ENCODE peak calls at places on chromosome 13, in seven cellular contexts. F is HL-60; J is fibroblast of lung; R is CD4-positive, alpha-beta memory T cell; O is colonic mucosa; H is tibial nerve; A is heart left ventricle. Q is an unnamed sample.
A peak's percentile ranks its signal among the peaks of the same experiment; 100 is the strongest.

GRCh38 chr13:106367361-106367781 is 168.1 kb downstream of the EFNB2 start:
- DNase-seq in R (no peak), A (no peak), H (no peak), J (no peak), F (no peak), O (no peak), Q (no peak)

GRCh38 chr13:86002921-86003488 is 203.8 kb upstream of the SLITRK6 start:
- DNase-seq in J (no peak), O (no peak), R (no peak), F (no peak), A (no peak), H (no peak), Q (no peak)

GRCh38 chr13:96792736-96793444 is 201.4 kb downstream of the OXGR1 start:
- DNase-seq in R (no peak), F (no peak), J (no peak), A (no peak), O (no peak), H (no peak), Q (no peak)

GRCh38 chr13:30431269-30431950 is 9.1 kb downstream of the UBE2L5 start:
- DNase-seq in F (no peak), H (no peak), A (no peak), R (no peak), O (no peak), J (no peak), Q (no peak)

GRCh38 chr13:51000576-51001260 is 91.1 kb downstream of the RNASEH2B start:
- DNase-seq in O (no peak), H (peak; percentile 71), J (peak; percentile 80), R (no peak), F (no peak), A (no peak), Q (peak; percentile 33)

GRCh38 chr13:76884167-76884566 is 2.0 kb downstream of the KCTD12 start:
- DNase-seq in F (peak; percentile 16), R (no peak), H (no peak), A (peak; percentile 31), J (peak; percentile 68), O (peak; percentile 64), Q (peak; percentile 75)

GRCh38 chr13:74710006-74710405 is 575.8 kb upstream of the KLF12 start:
- DNase-seq in F (no peak), A (no peak), J (peak; percentile 28), H (no peak), O (no peak), R (no peak), Q (peak; percentile 79)

GRCh38 chr13:93224545-93224944 is 2.1 kb upstream of the GPC6 start:
- DNase-seq in O (no peak), F (no peak), J (no peak), R (no peak), H (no peak), A (no peak), Q (no peak)

GRCh38 chr13:114023716-114024602 is 50.1 kb upstream of the C13orf46 start:
- DNase-seq in H (no peak), A (no peak), J (no peak), O (no peak), R (no peak), F (no peak), Q (no peak)

GRCh38 chr13:90084684-90085290 is 1262.7 kb upstream of the MIR17HG start:
- DNase-seq in F (no peak), R (no peak), H (no peak), A (no peak), O (no peak), J (peak; percentile 42), Q (peak; percentile 11)

GRCh38 chr13:31982540-31982939 is 49.0 kb upstream of the FRY start:
- DNase-seq in F (peak; percentile 98), A (peak; percentile 61), R (no peak), H (peak; percentile 72), J (peak; percentile 95), O (peak; percentile 54), Q (peak; percentile 83)

GRCh38 chr13:23268441-23268840 is 87.7 kb downstream of the SGCG start:
- DNase-seq in A (no peak), R (no peak), J (no peak), O (no peak), F (no peak), H (no peak), Q (no peak)

GRCh38 chr13:107753748-107754147 is 461.6 kb downstream of the LIG4 start:
- DNase-seq in F (no peak), A (no peak), J (no peak), H (no peak), R (no peak), O (no peak), Q (no peak)

GRCh38 chr13:30346159-30346788 is 38.9 kb upstream of the KATNAL1 start:
- DNase-seq in F (peak; percentile 85), R (peak; percentile 77), H (no peak), A (no peak), J (no peak), O (peak; percentile 34), Q (no peak)

GRCh38 chr13:79735228-79735627 is 254.3 kb downstream of the NDFIP2 start:
- DNase-seq in R (no peak), H (no peak), J (peak; percentile 23), O (no peak), A (no peak), F (no peak), Q (no peak)

GRCh38 chr13:32302461-32302860 is 12.7 kb downstream of the ZAR1L start:
- DNase-seq in R (no peak), J (no peak), A (no peak), H (no peak), O (no peak), F (no peak), Q (no peak)

GRCh38 chr13:20195846-20196245 is 3.1 kb upstream of the GJB2 start:
- DNase-seq in F (no peak), J (no peak), R (no peak), O (no peak), H (no peak), A (no peak), Q (no peak)
- H3K27me3 ChIP-seq in F (peaks cover 22% of the 10 kb centered on the region), J (peaks cover 49% of the 10 kb centered on the region), R (peaks cover 48% of the 10 kb centered on the region), O (peaks cover 34% of the 10 kb centered on the region), H (peaks cover 54% of the 10 kb centered on the region), A (peaks cover 27% of the 10 kb centered on the region), Q (peaks cover 26% of the 10 kb centered on the region)

DNA sequence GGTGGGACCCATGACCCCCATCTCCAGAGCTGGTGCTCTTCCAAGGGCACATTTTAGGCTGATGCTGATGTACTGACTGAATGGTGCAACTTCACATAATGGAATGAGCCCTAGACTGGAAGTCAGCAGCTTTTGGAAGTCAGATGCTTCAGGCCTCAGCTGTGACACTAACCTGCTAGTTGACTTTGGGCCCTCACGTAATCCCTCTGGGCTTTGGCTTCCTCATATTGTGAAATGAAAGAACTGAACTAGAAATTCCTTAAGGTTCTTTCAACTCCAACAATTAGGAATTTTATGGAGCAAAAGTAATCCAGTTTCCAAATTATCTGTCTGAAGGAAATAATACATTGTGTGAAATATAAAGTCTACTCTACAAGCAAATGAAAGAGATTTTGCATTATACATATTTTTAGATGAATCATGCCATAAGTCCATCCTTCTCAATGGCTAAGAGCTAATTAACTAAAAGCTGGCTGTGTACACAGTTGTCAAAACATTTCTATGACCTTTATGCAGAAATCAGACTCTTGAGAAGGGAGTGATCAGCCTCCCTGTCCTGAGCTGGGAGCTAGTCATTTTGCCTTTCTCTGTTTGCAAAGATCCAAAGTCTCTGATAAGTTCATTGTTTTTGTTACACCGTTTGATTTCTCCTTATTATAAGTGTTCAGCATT is 204.2 kb downstream of the DCLK1 start:
- DNase-seq in F (no peak), J (peak; percentile 53), H (peak; percentile 59), O (no peak), R (no peak), A (no peak), Q (peak; percentile 42)
- H3K4me3 ChIP-seq in F (no peak overlapping the region), J (no peak overlapping the region), H (no peak overlapping the region), O (no peak overlapping the region), R (no peak overlapping the region), A (no peak overlapping the region), Q (peak overlapping the region; percentile 17)

DNA sequence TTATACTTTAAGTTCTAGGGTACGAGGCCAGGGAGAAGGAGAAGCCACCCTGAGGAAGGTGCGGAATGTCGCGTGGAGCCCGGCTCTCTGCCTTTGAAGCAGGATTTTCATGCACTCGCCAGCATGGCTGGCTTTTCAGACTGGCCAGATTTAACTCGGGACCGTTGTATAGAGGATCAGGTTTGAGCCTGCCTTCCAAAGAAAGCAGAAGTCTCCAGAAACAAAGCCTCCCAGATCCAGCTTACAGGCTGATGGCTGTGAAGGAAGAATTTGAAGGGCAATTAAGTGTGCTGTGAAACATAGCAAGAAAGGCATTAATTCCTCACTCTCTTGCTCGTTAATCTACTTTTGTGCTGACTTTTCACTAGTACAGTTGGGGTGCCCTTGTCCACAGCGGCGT is 140.2 kb downstream of the SOX1 start:
- DNase-seq in H (no peak), F (no peak), A (no peak), O (no peak), J (no peak), R (no peak), Q (no peak)
- H3K27me3 ChIP-seq in H (peaks cover 54% of the 10 kb centered on the region), F (peaks cover 35% of the 10 kb centered on the region), A (peaks cover 6% of the 10 kb centered on the region), O (peaks cover 15% of the 10 kb centered on the region), J (no peaks in the 10 kb centered on the region), R (no peaks in the 10 kb centered on the region), Q (peaks cover 44% of the 10 kb centered on the region)

GRCh38 chr13:110311721-110312668 is 4.9 kb downstream of the COL4A2 start:
- DNase-seq in H (no peak), F (no peak), A (peak; percentile 24), J (no peak), O (no peak), R (no peak), Q (no peak)
- H3K4me3 ChIP-seq in H (peak overlapping the region; percentile 8), F (no peak overlapping the region), A (peak overlapping the region; percentile 90), J (no peak overlapping the region), O (peak overlapping the region; percentile 15), R (no peak overlapping the region), Q (peak overlapping the region; percentile 92)

DNA sequence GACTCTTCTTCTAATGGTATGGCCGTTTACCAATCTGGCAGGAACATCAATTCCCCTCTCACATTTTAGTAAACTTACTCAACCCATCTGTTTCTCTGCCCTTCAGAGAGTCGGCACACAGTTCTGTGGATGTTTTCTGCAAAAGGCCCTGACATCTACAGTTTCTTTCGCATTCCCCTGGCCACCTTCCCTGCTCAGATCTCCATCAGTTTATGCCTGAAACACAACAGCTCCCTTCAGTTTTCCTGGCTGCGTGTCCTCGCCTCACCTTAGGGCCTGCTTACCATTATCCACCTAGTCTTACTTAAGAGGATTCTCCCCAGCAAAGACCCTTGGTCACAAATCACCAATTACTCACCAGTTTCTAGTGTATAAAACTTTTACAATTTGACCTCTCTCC is 25.2 kb downstream of the COL4A1 start:
- DNase-seq in A (peak; percentile 10), J (no peak), R (no peak), O (no peak), F (no peak), H (no peak), Q (no peak)
- H3K27me3 ChIP-seq in A (no peaks in the 10 kb centered on the region), J (no peaks in the 10 kb centered on the region), R (no peaks in the 10 kb centered on the region), O (no peaks in the 10 kb centered on the region), F (peaks cover 8% of the 10 kb centered on the region), H (no peaks in the 10 kb centered on the region), Q (no peaks in the 10 kb centered on the region)

GRCh38 chr13:25752957-25753540 is 298.8 kb downstream of the SHISA2 start:
- DNase-seq in H (peak; percentile 43), R (no peak), O (peak; percentile 68), F (peak; percentile 68), A (peak; percentile 47), J (peak; percentile 96), Q (peak; percentile 88)
- H3K4me3 ChIP-seq in H (no peak overlapping the region), R (no peak overlapping the region), O (no peak overlapping the region), F (no peak overlapping the region), A (no peak overlapping the region), J (no peak overlapping the region), Q (peak overlapping the region; percentile 26)